ENCODE peak calls at places on chromosomes 12 and 14, in nine cellular contexts. O is HTR-8/SVneo; V is stimulated activated CD4-positive, alpha-beta T cell treated with anti-CD3 and anti-CD28 coated beads, Interleukin-15, amount 100 ng/mL, for 1 hour; R is stimulated activated CD8-positive, alpha-beta memory T cell treated with anti-CD3 and anti-CD28 coated beads, Interleukin-12 subunit alpha, Interleukin-12 subunit beta, amount 100 ng/mL, for 4 hours; K is GM19239; N is EL; B is fibroblast of gingiva; X is NCI-H1105; U is HuH-7.5. M is an unnamed sample.

GRCh38 chr14:37247777-37248461 is 50.2 kb downstream of the MIPOL1 start:
- DNase-seq in V (no peak), N (no peak), X (no peak), R (no peak), K (no peak), O (no peak), B (no peak), U (no peak), M (no peak)

GRCh38 chr12:71686658-71687025 is 760 bp downstream of the TMEM19 start:
- DNase-seq in R (no peak), O (no peak), K (no peak), B (peak; percentile 58), U (no peak), V (no peak), N (no peak), X (no peak), M (no peak)

GRCh38 chr14:44961151-44961729 is 507 bp downstream of the KLHL28 start:
- DNase-seq in X (peak; percentile 39), R (peak; percentile 28), U (peak; percentile 12), N (peak; percentile 69), K (no peak), V (peak; percentile 33), O (peak; percentile 43), B (peak; percentile 71), M (peak; percentile 24)

GRCh38 chr12:12229556-12230092 is 37.2 kb downstream of the LRP6 start:
- DNase-seq in V (no peak), X (no peak), O (no peak), B (peak; percentile 57), N (no peak), U (no peak), R (no peak), K (no peak), M (no peak)

GRCh38 chr14:75359098-75359497 is 68.7 kb upstream of the JDP2 start:
- DNase-seq in B (no peak), V (no peak), R (no peak), N (no peak), K (no peak), O (no peak), U (no peak), X (no peak), M (no peak)

GRCh38 chr12:79597910-79598309 is 92.9 kb downstream of the PAWR start:
- DNase-seq in N (no peak), K (no peak), V (no peak), R (no peak), B (no peak), O (no peak), X (no peak), U (no peak), M (no peak)

GRCh38 chr12:24359418-24359817 is 409.9 kb upstream of the SOX5 start:
- DNase-seq in K (no peak), B (peak; percentile 33), R (no peak), O (no peak), X (no peak), N (no peak), U (no peak), V (no peak), M (no peak)

GRCh38 chr14:101006008-101006407 is 102.5 kb upstream of the RTL1 start:
- DNase-seq in V (no peak), X (no peak), O (no peak), N (no peak), B (no peak), R (no peak), U (no peak), K (no peak), M (no peak)

GRCh38 chr12:106049105-106049504 is 89.6 kb downstream of the NUAK1 start:
- DNase-seq in K (no peak), X (no peak), U (no peak), O (no peak), N (no peak), V (no peak), B (no peak), R (no peak), M (no peak)

GRCh38 chr12:16972923-16973770 is 367.2 kb upstream of the LMO3 start:
- DNase-seq in U (no peak), K (no peak), B (no peak), O (no peak), N (no peak), R (no peak), X (no peak), V (no peak), M (no peak)

GRCh38 chr14:65256714-65257113 is 154.4 kb upstream of the MAX start:
- DNase-seq in X (no peak), V (no peak), N (no peak), U (no peak), O (no peak), R (no peak), K (no peak), B (no peak), M (no peak)

GRCh38 chr14:101723061-101723595 is 38.4 kb upstream of the PPP2R5C start:
- DNase-seq in R (no peak), U (no peak), X (no peak), K (no peak), V (no peak), B (no peak), N (no peak), O (no peak), M (no peak)

GRCh38 chr12:42759622-42760273 is 170.2 kb upstream of the PRICKLE1 start:
- DNase-seq in R (no peak), X (no peak), B (peak; percentile 87), O (no peak), V (no peak), N (peak; percentile 15), U (no peak), K (no peak), M (no peak)

GRCh38 chr12:13959131-13959734 is 22.2 kb downstream of the GRIN2B start:
- DNase-seq in V (no peak), R (no peak), B (no peak), X (no peak), N (no peak), K (no peak), O (no peak), U (no peak), M (no peak)

GRCh38 chr12:123108682-123109066 is 42.2 kb downstream of the PITPNM2 start:
- DNase-seq in N (no peak), O (no peak), B (no peak), X (no peak), U (no peak), V (no peak), R (no peak), K (no peak), M (no peak)

GRCh38 chr14:38693423-38693822 is 409.6 kb downstream of the SEC23A start:
- DNase-seq in B (no peak), X (no peak), R (no peak), N (no peak), U (no peak), O (no peak), K (no peak), V (no peak), M (no peak)

GRCh38 chr14:64683264-64683663 is 21.0 kb upstream of the PLEKHG3 start:
- DNase-seq in U (no peak), O (no peak), X (no peak), V (no peak), R (no peak), K (no peak), B (no peak), N (no peak), M (no peak)

GRCh38 chr12:113070117-113070906 is 13.8 kb downstream of the DTX1 start:
- DNase-seq in O (no peak), N (no peak), V (no peak), B (no peak), K (no peak), X (no peak), R (no peak), U (no peak), M (peak; percentile 60)

GRCh38 chr12:53145383-53145782 is 35.1 kb upstream of the ZNF740 start:
- DNase-seq in V (no peak), R (no peak), U (no peak), N (peak; percentile 36), K (no peak), B (peak; percentile 91), X (no peak), O (no peak), M (no peak)

GRCh38 chr12:46153267-46153872 is 115.5 kb downstream of the SLC38A1 start:
- DNase-seq in U (no peak), B (peak; percentile 40), N (peak; percentile 26), R (no peak), O (no peak), K (no peak), V (no peak), X (peak; percentile 22), M (no peak)

GRCh38 chr12:2675776-2676175 is 119.0 kb upstream of the FKBP4 start:
- DNase-seq in V (no peak), U (no peak), N (no peak), K (no peak), O (no peak), R (no peak), B (no peak), X (no peak), M (no peak)

GRCh38 chr14:76947838-76948184 is 80.7 kb downstream of the IRF2BPL start:
- DNase-seq in O (no peak), R (no peak), N (no peak), U (no peak), B (no peak), X (no peak), V (no peak), K (no peak), M (no peak)

GRCh38 chr12:109719123-109720022 is 5.7 kb downstream of the FAM222A start:
- DNase-seq in B (no peak), R (no peak), O (no peak), K (no peak), N (peak; percentile 19), V (no peak), X (no peak), U (peak; percentile 75), M (no peak)

GRCh38 chr14:45787167-45787566 is 534.2 kb upstream of the MIS18BP1 start:
- DNase-seq in O (no peak), R (no peak), U (no peak), V (no peak), X (no peak), N (no peak), K (no peak), B (no peak), M (no peak)

GRCh38 chr14:39435241-39435640 is 3.0 kb upstream of the FBXO33 start:
- DNase-seq in U (no peak), N (no peak), O (no peak), R (no peak), K (no peak), V (no peak), B (no peak), X (no peak), M (no peak)

GRCh38 chr12:26953447-26953846 is 15.2 kb downstream of the FGFR1OP2 start:
- DNase-seq in O (no peak), X (no peak), R (no peak), K (no peak), N (no peak), B (peak; percentile 61), V (no peak), U (no peak), M (no peak)

GRCh38 chr14:105378873-105379685 is 19.3 kb upstream of the TEX22 start:
- DNase-seq in R (no peak), K (no peak), N (no peak), O (no peak), V (no peak), U (no peak), B (no peak), X (no peak), M (no peak)

GRCh38 chr14:77014004-77014604 is 14.4 kb downstream of the IRF2BPL start:
- DNase-seq in R (no peak), U (no peak), N (peak; percentile 58), X (no peak), O (peak; percentile 72), V (no peak), B (no peak), K (no peak), M (no peak)

GRCh38 chr14:100842799-100843198 is 16.9 kb downstream of the MEG3 start:
- DNase-seq in V (no peak), O (peak; percentile 29), X (no peak), N (peak; percentile 77), B (peak; percentile 76), R (no peak), U (no peak), K (no peak), M (no peak)

GRCh38 chr12:5511644-5512584 is 80.0 kb downstream of the NTF3 start:
- DNase-seq in N (peak; percentile 72), O (no peak), R (no peak), K (no peak), X (no peak), V (no peak), B (no peak), U (no peak), M (no peak)

GRCh38 chr12:46517579-46517962 is 145.0 kb upstream of the SLC38A2 start:
- DNase-seq in R (no peak), X (no peak), O (no peak), B (no peak), K (no peak), N (no peak), V (no peak), U (no peak), M (no peak)